ENCODE peak calls at places on chromosomes 13 and 19, in ten cellular contexts. G is HepG2, P is HFF-Myc, J is AG04450, F is OCI-LY7, L is colonic mucosa, E is skeletal muscle cell, N is kidney epithelial cell, C is uterus, O is heart left ventricle. D is an unnamed sample.
A peak's percentile ranks its signal among the peaks of the same experiment; 100 is the strongest.

GRCh38 chr13:33761744-33762143 is 56.2 kb upstream of the RFC3 start:
- DNase-seq in F (peak; percentile 57), G (peak; percentile 23), C (no peak), N (no peak), O (no peak), L (no peak), P (no peak), E (no peak), J (no peak), D (no peak)

GRCh38 chr13:24905242-24905641 is 141.3 kb downstream of the RNF17 start:
- DNase-seq in L (no peak), O (no peak), E (no peak), G (no peak), C (no peak), J (no peak), N (no peak), F (no peak), P (no peak), D (no peak)

GRCh38 chr13:113948034-113948742 is 25.7 kb downstream of the C13orf46 start:
- DNase-seq in J (no peak), E (no peak), N (no peak), C (no peak), O (peak; percentile 18), L (no peak), P (no peak), G (no peak), F (peak; percentile 23), D (no peak)

GRCh38 chr13:30346159-30346788 is 38.9 kb upstream of the KATNAL1 start:
- DNase-seq in E (no peak), F (no peak), J (no peak), L (peak; percentile 34), O (no peak), N (no peak), C (no peak), P (no peak), G (no peak), D (no peak)

GRCh38 chr13:70473912-70474311 is 365.7 kb upstream of the KLHL1 start:
- DNase-seq in P (no peak), E (no peak), L (no peak), O (no peak), J (no peak), N (no peak), G (no peak), F (no peak), C (no peak), D (no peak)

GRCh38 chr19:53786744-53787143 is 37.4 kb downstream of the NLRP12 start:
- DNase-seq in C (no peak), N (no peak), L (no peak), G (no peak), P (no peak), J (no peak), F (no peak), O (no peak), E (no peak), D (no peak)

GRCh38 chr13:90415902-90416301 is 931.6 kb upstream of the MIR17HG start:
- DNase-seq in F (no peak), J (no peak), P (no peak), O (no peak), L (no peak), E (no peak), N (no peak), G (no peak), C (no peak), D (no peak)

GRCh38 chr13:93561553-93561952 is 334.9 kb downstream of the GPC6 start:
- DNase-seq in O (no peak), L (no peak), G (no peak), J (no peak), C (no peak), P (no peak), E (no peak), F (no peak), N (no peak), D (no peak)

GRCh38 chr19:29714953-29715694 is at the start of gene C19orf12:
- DNase-seq in J (no peak), L (peak; percentile 49), E (no peak), O (peak; percentile 72), N (no peak), C (peak; percentile 69), G (peak; percentile 18), F (peak; percentile 82), P (no peak), D (no peak)

GRCh38 chr13:19767966-19768365 is 14.8 kb downstream of the PSPC1 start:
- DNase-seq in C (no peak), E (no peak), N (no peak), O (no peak), P (no peak), F (no peak), L (no peak), J (no peak), G (no peak), D (no peak)

GRCh38 chr19:32388393-32388724 is 17.2 kb upstream of the DPY19L3 start:
- DNase-seq in E (no peak), P (no peak), O (no peak), J (no peak), F (no peak), L (no peak), C (no peak), G (no peak), N (no peak), D (no peak)
- H3K4me3 ChIP-seq in E (no peak overlapping the region), P (no peak overlapping the region), O (no peak overlapping the region), J (no peak overlapping the region), F (no peak overlapping the region), L (no peak overlapping the region), C (no peak overlapping the region), G (no peak overlapping the region), N (no peak overlapping the region), D (no peak overlapping the region)

DNA sequence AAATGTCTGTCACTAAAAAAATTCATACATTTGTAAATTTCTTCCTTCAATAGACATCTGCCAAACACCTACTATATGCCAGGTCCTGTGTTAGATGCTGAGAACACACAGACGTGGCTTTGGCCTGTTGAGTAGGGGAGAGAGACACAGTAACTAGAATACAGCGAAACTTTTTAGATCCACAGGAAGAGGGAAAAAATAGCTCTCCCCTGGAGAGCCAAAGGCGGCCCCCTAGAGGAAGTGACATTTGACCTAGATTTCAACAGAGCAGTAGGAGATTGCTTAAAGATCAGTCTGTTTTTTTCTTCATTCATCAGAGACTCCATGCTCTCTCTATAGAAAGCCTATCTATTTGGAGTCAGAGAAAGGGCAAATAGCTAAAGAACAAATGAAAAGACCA is 11.3 kb downstream of the LCP1 start:
- DNase-seq in G (peak; percentile 10), N (no peak), O (no peak), L (no peak), E (peak; percentile 32), J (no peak), P (no peak), F (peak; percentile 47), C (no peak), D (no peak)
- H3K4me3 ChIP-seq in G (no peak overlapping the region), N (no peak overlapping the region), O (no peak overlapping the region), L (no peak overlapping the region), E (no peak overlapping the region), J (no peak overlapping the region), P (no peak overlapping the region), F (peak overlapping the region; percentile 50), C (no peak overlapping the region), D (no peak overlapping the region)

GRCh38 chr19:47572635-47573034 is 313 bp downstream of the ZNF541 start:
- DNase-seq in F (no peak), N (no peak), P (no peak), J (no peak), C (no peak), G (no peak), O (no peak), L (no peak), E (no peak), D (no peak)
- H3K4me3 ChIP-seq in F (no peak overlapping the region), N (no peak overlapping the region), P (no peak overlapping the region), J (no peak overlapping the region), C (no peak overlapping the region), G (no peak overlapping the region), O (peak overlapping the region; percentile 42), L (no peak overlapping the region), E (peak overlapping the region; percentile 20), D (peak overlapping the region; percentile 73)

GRCh38 chr19:829129-829758 is 1.6 kb downstream of the AZU1 start:
- DNase-seq in P (no peak), E (no peak), C (no peak), G (no peak), J (no peak), O (no peak), F (no peak), N (no peak), L (no peak), D (no peak)

GRCh38 chr19:827314-827709 is 325 bp upstream of the AZU1 start:
- DNase-seq in G (no peak), P (no peak), J (no peak), E (no peak), C (no peak), O (no peak), F (no peak), L (no peak), N (no peak), D (no peak)

GRCh38 chr19:824885-825284 is 2.8 kb upstream of the AZU1 start:
- DNase-seq in N (no peak), E (no peak), L (no peak), F (no peak), O (no peak), C (no peak), P (no peak), J (no peak), G (no peak), D (no peak)

GRCh38 chr19:825897-826640 is 1.6 kb upstream of the AZU1 start:
- DNase-seq in P (no peak), J (no peak), F (no peak), E (no peak), L (no peak), C (no peak), G (no peak), O (no peak), N (no peak), D (no peak)

GRCh38 chr19:827710-828321 is at the start of gene AZU1:
- DNase-seq in N (no peak), F (no peak), E (no peak), C (no peak), O (no peak), P (no peak), J (no peak), L (no peak), G (no peak), D (no peak)
- H3K4me3 ChIP-seq in N (no peak within 1 kb of the TSS), F (no peak within 1 kb of the TSS), E (no peak within 1 kb of the TSS), C (no peak within 1 kb of the TSS), O (no peak within 1 kb of the TSS), P (no peak within 1 kb of the TSS), J (no peak within 1 kb of the TSS), L (no peak within 1 kb of the TSS), G (no peak within 1 kb of the TSS), D (no peak within 1 kb of the TSS)

GRCh38 chr13:110265682-110266430 is 41.1 kb downstream of the COL4A1 start:
- DNase-seq in J (no peak), P (no peak), N (no peak), O (peak; percentile 69), L (no peak), F (no peak), G (no peak), E (no peak), C (no peak), D (peak; percentile 95)
- H3K4me3 ChIP-seq in J (no peak overlapping the region), P (no peak overlapping the region), N (no peak overlapping the region), O (peak overlapping the region; percentile 1), L (no peak overlapping the region), F (no peak overlapping the region), G (no peak overlapping the region), E (no peak overlapping the region), C (no peak overlapping the region), D (peak overlapping the region; percentile 42)

D was measured in coronary artery.